ENCODE peak calls at places on chromosomes 6 and 20, in seven cellular contexts. T, E, D, R, C, F and B are unnamed samples.

GRCh38 chr6:104462811-104463599 is 396.7 kb downstream of the HACE1 start:
- DNase-seq in C (no peak), R (no peak), D (no peak), F (no peak), E (no peak), T (no peak), B (no peak)

GRCh38 chr6:84763397-84764331 is 734 bp downstream of the TBX18 start:
- DNase-seq in E (no peak), D (no peak), C (no peak), F (peak), T (peak), R (peak), B (no peak)

GRCh38 chr6:125986956-125987617 is 747 bp downstream of the TRMT11 start:
- DNase-seq in R (no peak), T (no peak), D (no peak), C (no peak), E (no peak), F (no peak), B (no peak)

GRCh38 chr6:40674170-40674569 is 87.0 kb upstream of the LRFN2 start:
- DNase-seq in R (no peak), D (no peak), T (no peak), F (no peak), E (no peak), C (peak), B (no peak)

GRCh38 chr6:40389176-40389767 is 197.9 kb downstream of the LRFN2 start:
- DNase-seq in D (no peak), E (no peak), F (no peak), C (no peak), T (no peak), R (no peak), B (no peak)

GRCh38 chr6:28587011-28587745 is 61.5 kb downstream of the GPX5 start:
- DNase-seq in D (no peak), T (peak), R (peak), E (peak), F (peak), C (peak), B (peak)

GRCh38 chr20:51678041-51678697 is 90.0 kb downstream of the ATP9A start:
- DNase-seq in F (no peak), D (no peak), C (no peak), R (no peak), E (no peak), T (no peak), B (no peak)

GRCh38 chr6:7166410-7167293 is 58.9 kb downstream of the RREB1 start:
- DNase-seq in T (peak), F (no peak), E (no peak), C (no peak), R (no peak), D (no peak), B (no peak)

GRCh38 chr6:153568601-153569000 is 437.5 kb upstream of the RGS17 start:
- DNase-seq in C (no peak), E (no peak), T (no peak), F (no peak), R (no peak), D (no peak), B (no peak)

GRCh38 chr20:6053776-6054688 is at the start of gene LRRN4:
- DNase-seq in F (peak), E (no peak), T (no peak), R (peak), C (no peak), D (no peak), B (no peak)

GRCh38 chr6:44717431-44717830 is 329.9 kb downstream of the CDC5L start:
- DNase-seq in F (no peak), T (no peak), D (no peak), C (no peak), R (no peak), E (no peak), B (no peak)

GRCh38 chr20:40255368-40255767 is 433.7 kb downstream of the MAFB start:
- DNase-seq in R (no peak), T (no peak), D (no peak), E (no peak), C (no peak), F (no peak), B (no peak)

GRCh38 chr20:19699132-19699971 is 58.7 kb upstream of the RIN2 start:
- DNase-seq in E (no peak), R (no peak), F (no peak), C (no peak), D (no peak), T (no peak), B (no peak)

GRCh38 chr20:8299921-8300320 is 167.9 kb downstream of the PLCB1 start:
- DNase-seq in D (no peak), R (no peak), T (no peak), E (no peak), C (no peak), F (no peak), B (no peak)

GRCh38 chr6:1336246-1336843 is 24.4 kb downstream of the FOXQ1 start:
- DNase-seq in E (no peak), T (no peak), F (peak), D (no peak), C (no peak), R (peak), B (no peak)
- TF ChIP-seq CTCF in E (no peak), T (peak), F (peak), D (no peak), C (no peak), R (peak), B (peak)

GRCh38 chr20:48295966-48296421 is 510.7 kb upstream of the SULF2 start:
- DNase-seq in D (no peak), C (no peak), R (no peak), T (no peak), E (no peak), F (no peak), B (no peak)

GRCh38 chr20:48292806-48293205 is 507.5 kb upstream of the SULF2 start:
- DNase-seq in E (no peak), T (no peak), R (peak), D (no peak), F (no peak), C (no peak), B (no peak)

GRCh38 chr20:48294196-48294595 is 508.9 kb upstream of the SULF2 start:
- DNase-seq in T (no peak), C (no peak), D (no peak), R (no peak), E (no peak), F (no peak), B (no peak)

GRCh38 chr20:48294942-48295341 is 509.7 kb upstream of the SULF2 start:
- DNase-seq in E (no peak), D (no peak), T (no peak), F (no peak), R (no peak), C (no peak), B (no peak)

DNA sequence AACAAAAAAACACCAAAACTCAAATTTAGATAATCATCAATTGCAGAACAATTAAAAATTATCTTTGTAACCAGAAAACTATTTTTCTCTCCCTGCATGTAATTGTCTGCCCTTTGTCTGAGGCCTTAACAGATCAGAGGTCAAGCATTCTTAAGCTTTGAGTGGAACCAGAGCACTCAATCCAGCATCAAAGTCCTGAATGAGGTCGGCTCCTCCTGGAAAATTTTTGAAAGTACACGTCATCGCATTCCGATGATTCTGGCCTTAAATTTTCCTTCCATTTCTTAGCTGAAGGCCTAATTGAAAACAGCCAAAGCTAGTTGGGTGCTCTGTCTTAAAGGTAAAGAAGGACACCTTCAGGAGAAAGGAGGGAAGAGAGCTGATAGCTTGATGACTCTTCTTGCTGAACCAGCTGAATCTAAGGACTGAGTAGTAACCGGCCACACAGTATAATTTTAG is 510.2 kb upstream of the SULF2 start:
- DNase-seq in T (no peak), F (peak), E (no peak), R (no peak), D (no peak), C (no peak), B (no peak)
- TF ChIP-seq CTCF in T (no peak), F (peak), E (no peak), R (no peak), D (no peak), C (no peak), B (no peak)

DNA sequence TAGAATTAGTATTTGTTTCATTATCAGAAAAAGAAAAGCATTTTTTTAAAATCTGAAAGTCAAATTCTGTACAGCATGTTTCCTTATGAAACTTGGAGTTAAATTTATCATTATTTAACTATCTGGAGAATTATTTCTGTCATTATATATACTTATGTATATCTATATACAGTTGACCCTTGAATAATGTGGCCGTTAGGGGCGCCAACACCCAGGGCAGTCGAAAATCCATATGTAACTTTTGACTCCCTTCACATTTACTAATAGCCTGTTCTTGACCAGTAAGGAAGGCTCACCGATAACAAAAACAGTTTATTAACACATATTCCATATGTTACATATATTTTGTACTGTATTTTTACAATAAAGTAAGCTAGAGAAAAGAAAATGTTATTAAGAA is 341.2 kb downstream of the ADGRB3 start:
- DNase-seq in C (no peak), E (no peak), T (no peak), D (no peak), F (no peak), R (peak), B (no peak)
- TF ChIP-seq CTCF in C (no peak), E (no peak), T (no peak), D (no peak), F (no peak), R (no peak), B (peak)

GRCh38 chr20:18005170-18005989 is 36.6 kb downstream of the MGME1 start:
- DNase-seq in E (peak), C (peak), F (no peak), R (peak), T (no peak), D (no peak), B (peak)

GRCh38 chr20:18004389-18005031 is 35.7 kb downstream of the MGME1 start:
- DNase-seq in E (no peak), T (no peak), D (no peak), C (peak), F (no peak), R (no peak), B (no peak)

GRCh38 chr20:18003897-18004296 is 35.1 kb downstream of the MGME1 start:
- DNase-seq in T (no peak), D (no peak), C (no peak), E (peak), R (no peak), F (no peak), B (peak)

GRCh38 chr20:17998446-17998845 is 29.6 kb downstream of the MGME1 start:
- DNase-seq in D (no peak), F (no peak), T (no peak), E (no peak), C (no peak), R (no peak), B (no peak)

GRCh38 chr20:18001131-18001921 is 32.5 kb downstream of the MGME1 start:
- DNase-seq in C (no peak), E (no peak), T (peak), R (no peak), F (peak), D (no peak), B (no peak)
- TF ChIP-seq CTCF in C (no peak), E (no peak), T (no peak), R (no peak), F (no peak), D (no peak), B (no peak)

GRCh38 chr6:132496519-132497180 is 16.3 kb downstream of the STX7 start:
- DNase-seq in R (no peak), C (no peak), T (no peak), F (no peak), E (no peak), D (no peak), B (no peak)

GRCh38 chr6:132495604-132496079 is 17.3 kb downstream of the STX7 start:
- DNase-seq in R (no peak), D (no peak), E (no peak), F (no peak), T (no peak), C (no peak), B (peak)

GRCh38 chr6:132491303-132491702 is 21.6 kb downstream of the STX7 start:
- DNase-seq in T (no peak), C (no peak), R (no peak), D (no peak), F (no peak), E (no peak), B (no peak)

GRCh38 chr6:132491881-132492280 is 21.0 kb downstream of the STX7 start:
- DNase-seq in C (no peak), T (no peak), E (no peak), R (no peak), D (no peak), F (no peak), B (no peak)

GRCh38 chr6:132494954-132495353 is 18.0 kb downstream of the STX7 start:
- DNase-seq in T (no peak), C (no peak), F (no peak), R (no peak), E (no peak), D (no peak), B (no peak)
- TF ChIP-seq CTCF in T (no peak), C (no peak), F (no peak), R (no peak), E (no peak), D (no peak), B (no peak)